ENCODE peak calls at places on chromosomes 7 and 10, in four cellular contexts. M is activated effector memory CD4-positive, alpha-beta T cell treated with anti-CD3 and anti-CD28 coated beads, Interleukin-2, amount 50 U/mL, for 16 hours; B is EL; F is activated naive CD4-positive, alpha-beta T cell. N is an unnamed sample.
A peak's percentile ranks its signal among the peaks of the same experiment; 100 is the strongest.

GRCh38 chr7:143145-143751 is 49.1 kb upstream of the FAM20C start:
- DNase-seq in M (peak; percentile 60), B (no peak), F (no peak), N (no peak)

GRCh38 chr7:97004931-97005763 is at the start of gene DLX6:
- DNase-seq in M (no peak), B (peak; percentile 20), F (no peak), N (no peak)

GRCh38 chr7:107573537-107573936 is 6.5 kb upstream of the BCAP29 start:
- DNase-seq in M (no peak), B (no peak), F (no peak), N (no peak)

GRCh38 chr10:60869916-60870728 is 73.9 kb downstream of the RHOBTB1 start:
- DNase-seq in M (no peak), B (no peak), F (no peak), N (no peak)

GRCh38 chr7:82291931-82292330 is 151.6 kb downstream of the CACNA2D1 start:
- DNase-seq in M (no peak), B (peak; percentile 27), F (no peak), N (no peak)

GRCh38 chr10:58807631-58808024 is 295.0 kb downstream of the BICC1 start:
- DNase-seq in M (no peak), B (peak; percentile 28), F (no peak), N (no peak)

GRCh38 chr10:122363311-122363710 is 11.2 kb upstream of the PLEKHA1 start:
- DNase-seq in M (no peak), B (no peak), F (no peak), N (no peak)

GRCh38 chr7:44293561-44294324 is 31.7 kb downstream of the CAMK2B start:
- DNase-seq in M (peak; percentile 30), B (no peak), F (no peak), N (peak; percentile 19)

GRCh38 chr7:114818501-114818900 is 103.4 kb upstream of the MDFIC start:
- DNase-seq in M (no peak), B (peak; percentile 72), F (no peak), N (no peak)

GRCh38 chr10:33571616-33572015 is 237.1 kb upstream of the NRP1 start:
- DNase-seq in M (no peak), B (peak; percentile 33), F (no peak), N (no peak)

GRCh38 chr10:35640474-35640873 is 1.6 kb downstream of the FZD8 start:
- DNase-seq in M (peak; percentile 69), B (peak; percentile 72), F (no peak), N (peak; percentile 87)

GRCh38 chr7:1810961-1811849 is 141.1 kb downstream of the ELFN1 start:
- DNase-seq in M (peak; percentile 52), B (no peak), F (no peak), N (peak; percentile 56)

GRCh38 chr10:49512121-49512809 is 26.7 kb downstream of the ERCC6 start:
- DNase-seq in M (no peak), B (peak; percentile 33), F (no peak), N (no peak)

GRCh38 chr7:33039257-33039904 is 23.2 kb downstream of the NT5C3A start:
- DNase-seq in M (no peak), B (peak; percentile 42), F (no peak), N (no peak)

GRCh38 chr7:107982463-107982862 is 20.5 kb downstream of the LAMB1 start:
- DNase-seq in M (no peak), B (no peak), F (no peak), N (no peak)

GRCh38 chr7:117068511-117069155 is 115.3 kb downstream of the ST7 start:
- DNase-seq in M (no peak), B (no peak), F (no peak), N (no peak)

GRCh38 chr10:4946349-4946717 is 16.9 kb upstream of the AKR1C1 start:
- DNase-seq in M (no peak), B (no peak), F (no peak), N (no peak)

GRCh38 chr7:26948617-26949118 is 84.3 kb upstream of the SKAP2 start:
- DNase-seq in M (no peak), B (no peak), F (no peak), N (no peak)

GRCh38 chr10:3524086-3524960 is 260.7 kb downstream of the KLF6 start:
- DNase-seq in M (no peak), B (no peak), F (no peak), N (no peak)

GRCh38 chr7:45073843-45074737 is 14.7 kb downstream of the NACAD start:
- DNase-seq in M (peak; percentile 53), B (no peak), F (no peak), N (peak; percentile 55)

GRCh38 chr7:106111671-106112117 is 418 bp downstream of the SYPL1 start:
- DNase-seq in M (peak; percentile 83), B (no peak), F (no peak), N (peak; percentile 94)

GRCh38 chr10:79407811-79408795 is 37.3 kb downstream of the ZCCHC24 start:
- DNase-seq in M (no peak), B (no peak), F (no peak), N (peak; percentile 56)

GRCh38 chr7:105932835-105933477 is 30.1 kb upstream of the CDHR3 start:
- DNase-seq in M (no peak), B (peak; percentile 87), F (no peak), N (no peak)

GRCh38 chr10:17851611-17852010 is 42.5 kb downstream of the MRC1 start:
- DNase-seq in M (no peak), B (no peak), F (no peak), N (no peak)

GRCh38 chr10:3472705-3473078 is 300.1 kb upstream of the PITRM1 start:
- DNase-seq in M (no peak), B (peak; percentile 27), F (no peak), N (no peak)

GRCh38 chr7:139321071-139321745 is 19.9 kb upstream of the FMC1 start:
- DNase-seq in M (no peak), B (peak; percentile 34), F (no peak), N (no peak)

GRCh38 chr7:98212532-98213041 is 1.3 kb downstream of the BHLHA15 start:
- DNase-seq in M (peak; percentile 54), B (no peak), F (no peak), N (peak; percentile 76)

GRCh38 chr7:64902806-64903721 is at the start of gene ZNF273:
- DNase-seq in M (peak; percentile 96), B (peak; percentile 90), F (peak; percentile 56), N (peak; percentile 96)

GRCh38 chr10:124267231-124267885 is 151.4 kb downstream of the OAT start:
- DNase-seq in M (no peak), B (peak; percentile 15), F (no peak), N (peak; percentile 74)

GRCh38 chr10:92965314-92965713 is 95.3 kb upstream of the CYP26C1 start:
- DNase-seq in M (no peak), B (peak; percentile 65), F (no peak), N (no peak)

GRCh38 chr7:44847509-44847919 is 373 bp downstream of the H2AZ2 start:
- DNase-seq in M (peak; percentile 94), B (peak; percentile 86), F (peak; percentile 80), N (peak; percentile 98)

GRCh38 chr7:151699147-151699546 is 177.8 kb downstream of the PRKAG2 start:
- DNase-seq in M (no peak), B (peak; percentile 97), F (no peak), N (no peak)

GRCh38 chr7:34107306-34107705 is 202.0 kb downstream of the BMPER start:
- DNase-seq in M (no peak), B (peak; percentile 37), F (no peak), N (no peak)